ENCODE peak calls at places on chromosomes 12 and 14, in four cellular contexts. One of them, this sample, is unnamed.

GRCh38 chr14:94052662-94053061 is 26.5 kb downstream of the OTUB2 start:
- DNase-seq in esophagus squamous epithelium: no peak
- DNase-seq in dorsolateral prefrontal cortex: no peak
- DNase-seq in AG09319: no peak
- DNase-seq in this sample: no peak

GRCh38 chr14:32006267-32007110 is 70.6 kb upstream of the ARHGAP5 start:
- DNase-seq in esophagus squamous epithelium: no peak
- DNase-seq in dorsolateral prefrontal cortex: no peak
- DNase-seq in AG09319: no peak
- DNase-seq in this sample: no peak

GRCh38 chr12:124480469-124481256 is 86.7 kb downstream of the NCOR2 start:
- DNase-seq in esophagus squamous epithelium: no peak
- DNase-seq in dorsolateral prefrontal cortex: no peak
- DNase-seq in AG09319: peak
- DNase-seq in this sample: peak

GRCh38 chr12:92381856-92382255 is 236.2 kb upstream of the BTG1 start:
- DNase-seq in esophagus squamous epithelium: no peak
- DNase-seq in dorsolateral prefrontal cortex: no peak
- DNase-seq in AG09319: no peak
- DNase-seq in this sample: no peak

GRCh38 chr14:53183611-53184010 is 30.5 kb upstream of the DDHD1 start:
- DNase-seq in esophagus squamous epithelium: no peak
- DNase-seq in dorsolateral prefrontal cortex: no peak
- DNase-seq in AG09319: no peak
- DNase-seq in this sample: no peak

GRCh38 chr14:31405599-31406251 is 14.6 kb downstream of the HEATR5A start:
- DNase-seq in esophagus squamous epithelium: no peak
- DNase-seq in dorsolateral prefrontal cortex: no peak
- DNase-seq in AG09319: no peak
- DNase-seq in this sample: no peak

GRCh38 chr12:2825133-2825532 is 9.7 kb downstream of the NRIP2 start:
- DNase-seq in esophagus squamous epithelium: no peak
- DNase-seq in dorsolateral prefrontal cortex: no peak
- DNase-seq in AG09319: no peak
- DNase-seq in this sample: no peak

GRCh38 chr12:95424271-95424994 is 49.5 kb upstream of the METAP2 start:
- DNase-seq in esophagus squamous epithelium: no peak
- DNase-seq in dorsolateral prefrontal cortex: no peak
- DNase-seq in AG09319: no peak
- DNase-seq in this sample: no peak

GRCh38 chr12:108560321-108560721 is 652 bp downstream of the SART3 start:
- DNase-seq in esophagus squamous epithelium: no peak
- DNase-seq in dorsolateral prefrontal cortex: no peak
- DNase-seq in AG09319: no peak
- DNase-seq in this sample: no peak